ENCODE peak calls at places on chromosome 4, in five cellular contexts. One of them, this sample, is unnamed.
A peak's percentile ranks its signal among the peaks of the same experiment; 100 is the strongest.

GRCh38 chr4:122458625-122459024 is 2.1 kb upstream of the IL2 start:
- DNase-seq in K562: peak; percentile 33
- DNase-seq in HepG2: no peak
- DNase-seq in GM12878: no peak
- DNase-seq in H1: no peak
- DNase-seq in this sample: no peak

GRCh38 chr4:117529401-117529800 is 444.0 kb upstream of the TRAM1L1 start:
- DNase-seq in K562: no peak
- DNase-seq in HepG2: no peak
- DNase-seq in GM12878: no peak
- DNase-seq in H1: no peak
- DNase-seq in this sample: no peak

GRCh38 chr4:176818531-176818930 is 25.8 kb upstream of the VEGFC start:
- DNase-seq in K562: no peak
- DNase-seq in HepG2: no peak
- DNase-seq in GM12878: no peak
- DNase-seq in H1: no peak
- DNase-seq in this sample: no peak

GRCh38 chr4:159117968-159118367 is 15.1 kb downstream of the RAPGEF2 start:
- DNase-seq in K562: no peak
- DNase-seq in HepG2: no peak
- DNase-seq in GM12878: no peak
- DNase-seq in H1: no peak
- DNase-seq in this sample: no peak

GRCh38 chr4:100935090-100935489 is 412.2 kb downstream of the PPP3CA start:
- DNase-seq in K562: no peak
- DNase-seq in HepG2: no peak
- DNase-seq in GM12878: no peak
- DNase-seq in H1: no peak
- DNase-seq in this sample: peak; percentile 38

GRCh38 chr4:3845744-3846429 is 79.7 kb downstream of the ADRA2C start:
- DNase-seq in K562: no peak
- DNase-seq in HepG2: no peak
- DNase-seq in GM12878: no peak
- DNase-seq in H1: no peak
- DNase-seq in this sample: no peak

GRCh38 chr4:87896020-87896621 is 63.4 kb downstream of the MEPE start:
- DNase-seq in K562: no peak
- DNase-seq in HepG2: peak; percentile 52
- DNase-seq in GM12878: no peak
- DNase-seq in H1: peak; percentile 57
- DNase-seq in this sample: peak; percentile 87

GRCh38 chr4:33494150-33494549 is 2750.2 kb downstream of the ARAP2 start:
- DNase-seq in K562: no peak
- DNase-seq in HepG2: no peak
- DNase-seq in GM12878: no peak
- DNase-seq in H1: no peak
- DNase-seq in this sample: no peak

GRCh38 chr4:112077743-112078142 is 67.5 kb upstream of the FAM241A start:
- DNase-seq in K562: no peak
- DNase-seq in HepG2: no peak
- DNase-seq in GM12878: no peak
- DNase-seq in H1: no peak
- DNase-seq in this sample: no peak

GRCh38 chr4:37827030-37827705 is 682 bp downstream of the PGM2 start:
- DNase-seq in K562: peak; percentile 57
- DNase-seq in HepG2: no peak
- DNase-seq in GM12878: no peak
- DNase-seq in H1: no peak
- DNase-seq in this sample: no peak

GRCh38 chr4:13546855-13547562 is 2.7 kb upstream of the NKX3-2 start:
- DNase-seq in K562: no peak
- DNase-seq in HepG2: no peak
- DNase-seq in GM12878: no peak
- DNase-seq in H1: no peak
- DNase-seq in this sample: no peak

GRCh38 chr4:175531405-175532091 is 280.5 kb downstream of the GPM6A start:
- DNase-seq in K562: no peak
- DNase-seq in HepG2: no peak
- DNase-seq in GM12878: no peak
- DNase-seq in H1: no peak
- DNase-seq in this sample: no peak

GRCh38 chr4:168652818-168653217 is 156.0 kb downstream of the PALLD start:
- DNase-seq in K562: no peak
- DNase-seq in HepG2: no peak
- DNase-seq in GM12878: no peak
- DNase-seq in H1: no peak
- DNase-seq in this sample: no peak

GRCh38 chr4:10737335-10737734 is 52.8 kb upstream of the CLNK start:
- DNase-seq in K562: no peak
- DNase-seq in HepG2: no peak
- DNase-seq in GM12878: no peak
- DNase-seq in H1: no peak
- DNase-seq in this sample: no peak

GRCh38 chr4:46386570-46386969 is 3.4 kb downstream of the GABRA2 start:
- DNase-seq in K562: peak; percentile 23
- DNase-seq in HepG2: peak; percentile 28
- DNase-seq in GM12878: no peak
- DNase-seq in H1: no peak
- DNase-seq in this sample: no peak

GRCh38 chr4:184310171-184310567 is 92.5 kb upstream of the ENPP6 start:
- DNase-seq in K562: peak; percentile 39
- DNase-seq in HepG2: no peak
- DNase-seq in GM12878: no peak
- DNase-seq in H1: no peak
- DNase-seq in this sample: no peak

GRCh38 chr4:38046735-38047487 is 86.7 kb downstream of the PTTG2 start:
- DNase-seq in K562: peak; percentile 26
- DNase-seq in HepG2: no peak
- DNase-seq in GM12878: no peak
- DNase-seq in H1: no peak
- DNase-seq in this sample: no peak

GRCh38 chr4:101987623-101988243 is 197.2 kb downstream of the BANK1 start:
- DNase-seq in K562: no peak
- DNase-seq in HepG2: no peak
- DNase-seq in GM12878: no peak
- DNase-seq in H1: no peak
- DNase-seq in this sample: no peak

GRCh38 chr4:63921561-63921960 is 487.7 kb downstream of the TECRL start:
- DNase-seq in K562: no peak
- DNase-seq in HepG2: no peak
- DNase-seq in GM12878: no peak
- DNase-seq in H1: no peak
- DNase-seq in this sample: no peak

GRCh38 chr4:37388672-37389368 is 144.3 kb downstream of the NWD2 start:
- DNase-seq in K562: no peak
- DNase-seq in HepG2: no peak
- DNase-seq in GM12878: no peak
- DNase-seq in H1: no peak
- DNase-seq in this sample: no peak

GRCh38 chr4:142817442-142817841 is 28.7 kb downstream of the INPP4B start:
- DNase-seq in K562: no peak
- DNase-seq in HepG2: no peak
- DNase-seq in GM12878: no peak
- DNase-seq in H1: no peak
- DNase-seq in this sample: peak; percentile 88

GRCh38 chr4:84956014-84956413 is 10.5 kb downstream of the WDFY3 start:
- DNase-seq in K562: no peak
- DNase-seq in HepG2: no peak
- DNase-seq in GM12878: no peak
- DNase-seq in H1: no peak
- DNase-seq in this sample: no peak

GRCh38 chr4:119788334-119789266 is 160.0 kb upstream of the PDE5A start:
- DNase-seq in K562: no peak
- DNase-seq in HepG2: no peak
- DNase-seq in GM12878: no peak
- DNase-seq in H1: no peak
- DNase-seq in this sample: no peak

GRCh38 chr4:80454561-80454960 is 119.0 kb downstream of the CFAP299 start:
- DNase-seq in K562: no peak
- DNase-seq in HepG2: no peak
- DNase-seq in GM12878: no peak
- DNase-seq in H1: no peak
- DNase-seq in this sample: no peak

GRCh38 chr4:98745372-98745771 is 87.0 kb upstream of the TSPAN5 start:
- DNase-seq in K562: peak; percentile 78
- DNase-seq in HepG2: peak; percentile 23
- DNase-seq in GM12878: no peak
- DNase-seq in H1: no peak
- DNase-seq in this sample: no peak

GRCh38 chr4:98653006-98653405 is 5.4 kb downstream of the TSPAN5 start:
- DNase-seq in K562: no peak
- DNase-seq in HepG2: no peak
- DNase-seq in GM12878: no peak
- DNase-seq in H1: no peak
- DNase-seq in this sample: no peak

GRCh38 chr4:81652069-81652478 is 180.4 kb upstream of the RASGEF1B start:
- DNase-seq in K562: no peak
- DNase-seq in HepG2: no peak
- DNase-seq in GM12878: no peak
- DNase-seq in H1: no peak
- DNase-seq in this sample: no peak

GRCh38 chr4:13984996-13985780 is 357.7 kb upstream of the BOD1L1 start:
- DNase-seq in K562: no peak
- DNase-seq in HepG2: no peak
- DNase-seq in GM12878: no peak
- DNase-seq in H1: no peak
- DNase-seq in this sample: no peak

GRCh38 chr4:38106886-38107514 is 146.8 kb downstream of the PTTG2 start:
- DNase-seq in K562: no peak
- DNase-seq in HepG2: no peak
- DNase-seq in GM12878: no peak
- DNase-seq in H1: no peak
- DNase-seq in this sample: no peak

GRCh38 chr4:37685726-37686372 is 327 bp downstream of the RELL1 start:
- DNase-seq in K562: peak; percentile 39
- DNase-seq in HepG2: no peak
- DNase-seq in GM12878: no peak
- DNase-seq in H1: no peak
- DNase-seq in this sample: no peak

GRCh38 chr4:13543648-13544555 is at the start of gene NKX3-2:
- DNase-seq in K562: peak; percentile 29
- DNase-seq in HepG2: no peak
- DNase-seq in GM12878: no peak
- DNase-seq in H1: no peak
- DNase-seq in this sample: no peak

GRCh38 chr4:98491862-98492554 is 166.4 kb downstream of the TSPAN5 start:
- DNase-seq in K562: no peak
- DNase-seq in HepG2: no peak
- DNase-seq in GM12878: no peak
- DNase-seq in H1: no peak
- DNase-seq in this sample: no peak

GRCh38 chr4:73347497-73347896 is 56.6 kb upstream of the ALB start:
- DNase-seq in K562: no peak
- DNase-seq in HepG2: peak; percentile 39
- DNase-seq in GM12878: no peak
- DNase-seq in H1: no peak
- DNase-seq in this sample: no peak

GRCh38 chr4:140326395-140326993 is 47.0 kb upstream of the SCOC start:
- DNase-seq in K562: peak; percentile 19
- DNase-seq in HepG2: peak; percentile 15
- DNase-seq in GM12878: no peak
- DNase-seq in H1: no peak
- DNase-seq in this sample: peak; percentile 33

GRCh38 chr4:27009539-27009938 is 148.9 kb downstream of the STIM2 start:
- DNase-seq in K562: no peak
- DNase-seq in HepG2: no peak
- DNase-seq in GM12878: no peak
- DNase-seq in H1: no peak
- DNase-seq in this sample: no peak
- H3K9ac ChIP-seq in K562: no peak overlapping the region
- H3K9ac ChIP-seq in HepG2: no peak overlapping the region
- H3K9ac ChIP-seq in GM12878: no peak overlapping the region
- H3K9ac ChIP-seq in H1: no peak overlapping the region
- H3K9ac ChIP-seq in this sample: no peak overlapping the region

GRCh38 chr4:36283912-36284465 is 2.6 kb downstream of the DTHD1 start:
- DNase-seq in K562: no peak
- DNase-seq in HepG2: no peak
- DNase-seq in GM12878: no peak
- DNase-seq in H1: no peak
- DNase-seq in this sample: no peak

GRCh38 chr4:36281384-36282106 is at the start of gene DTHD1:
- DNase-seq in K562: no peak
- DNase-seq in HepG2: no peak
- DNase-seq in GM12878: no peak
- DNase-seq in H1: no peak
- DNase-seq in this sample: no peak

GRCh38 chr4:36288727-36289126 is 7.3 kb downstream of the DTHD1 start:
- DNase-seq in K562: no peak
- DNase-seq in HepG2: no peak
- DNase-seq in GM12878: no peak
- DNase-seq in H1: no peak
- DNase-seq in this sample: no peak

GRCh38 chr4:36286481-36286871 is 5.1 kb downstream of the DTHD1 start:
- DNase-seq in K562: no peak
- DNase-seq in HepG2: no peak
- DNase-seq in GM12878: no peak
- DNase-seq in H1: no peak
- DNase-seq in this sample: no peak

DNA sequence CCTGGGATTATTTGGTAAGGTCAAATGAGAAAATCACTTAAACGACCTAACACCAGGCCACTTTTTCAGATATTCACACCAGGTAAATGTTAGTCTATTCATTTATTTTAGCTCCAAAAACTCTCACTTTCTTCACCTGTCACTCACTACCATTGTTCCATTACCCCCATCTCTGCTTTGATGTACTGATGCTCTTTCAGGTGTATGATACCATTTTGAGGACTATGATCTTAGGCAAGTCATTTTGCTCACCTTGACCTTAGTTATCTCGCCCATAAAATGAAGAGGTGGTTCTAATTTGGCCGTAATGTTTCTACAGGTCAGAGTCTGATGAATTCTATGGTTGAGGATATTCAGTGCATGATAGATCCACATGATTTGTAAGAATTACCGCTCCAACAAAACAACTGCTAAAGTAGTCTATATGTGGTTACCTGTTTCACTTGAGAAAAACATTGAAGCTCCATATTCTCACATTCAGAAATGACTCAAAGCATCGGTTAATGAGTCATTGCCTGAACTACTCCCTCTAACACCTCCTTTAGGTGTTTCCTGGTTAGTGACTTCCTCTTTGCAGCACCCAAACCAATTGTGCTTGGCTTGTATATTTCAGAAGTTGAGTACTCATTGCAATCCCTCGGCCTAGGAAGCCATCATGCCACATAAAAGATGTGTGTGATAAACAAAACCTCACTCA is 4.5 kb downstream of the DTHD1 start:
- DNase-seq in K562: no peak
- DNase-seq in HepG2: no peak
- DNase-seq in GM12878: peak; percentile 93
- DNase-seq in H1: no peak
- DNase-seq in this sample: peak; percentile 15
- TF ChIP-seq CTCF in K562: no peak
- TF ChIP-seq CTCF in HepG2: no peak
- TF ChIP-seq CTCF in GM12878: no peak
- TF ChIP-seq CTCF in H1: no peak
- TF ChIP-seq CTCF in this sample: no peak

GRCh38 chr4:94339779-94340178 is 2.9 kb downstream of the HPGDS start:
- DNase-seq in K562: no peak
- DNase-seq in HepG2: no peak
- DNase-seq in GM12878: no peak
- DNase-seq in H1: no peak
- DNase-seq in this sample: no peak
- TF ChIP-seq ZNF274 in K562: no peak
- TF ChIP-seq ZNF274 in HepG2: no peak
- TF ChIP-seq ZNF274 in GM12878: no peak
- TF ChIP-seq ZNF274 in H1: no peak
- TF ChIP-seq ZNF274 in this sample: no peak

GRCh38 chr4:6749340-6750171 is 33.0 kb upstream of the KIAA0232 start:
- DNase-seq in K562: peak; percentile 44
- DNase-seq in HepG2: peak; percentile 91
- DNase-seq in GM12878: no peak
- DNase-seq in H1: no peak
- DNase-seq in this sample: peak; percentile 36
- H3K9ac ChIP-seq in K562: peak overlapping the region; percentile 84
- H3K9ac ChIP-seq in HepG2: peak overlapping the region; percentile 68
- H3K9ac ChIP-seq in GM12878: no peak overlapping the region
- H3K9ac ChIP-seq in H1: no peak overlapping the region
- H3K9ac ChIP-seq in this sample: peak overlapping the region; percentile 21